ENCODE peak calls at places on chromosomes 7 and 10, in six cellular contexts. One of them, this sample, is unnamed.

GRCh38 chr7:159147687-159148086 is 3.0 kb upstream of the VIPR2 start:
- DNase-seq in ovary: no peak
- DNase-seq in GM12864: no peak
- DNase-seq in tibial nerve: no peak
- DNase-seq in OCI-LY7: no peak
- DNase-seq in heart right ventricle: no peak
- DNase-seq in this sample: no peak

GRCh38 chr7:17618652-17618974 is 320.2 kb downstream of the AHR start:
- DNase-seq in ovary: no peak
- DNase-seq in GM12864: no peak
- DNase-seq in tibial nerve: no peak
- DNase-seq in OCI-LY7: no peak
- DNase-seq in heart right ventricle: no peak
- DNase-seq in this sample: no peak

GRCh38 chr10:35661236-35661635 is 19.1 kb upstream of the FZD8 start:
- DNase-seq in ovary: no peak
- DNase-seq in GM12864: no peak
- DNase-seq in tibial nerve: no peak
- DNase-seq in OCI-LY7: no peak
- DNase-seq in heart right ventricle: no peak
- DNase-seq in this sample: no peak

GRCh38 chr7:151767557-151767956 is 109.4 kb downstream of the PRKAG2 start:
- DNase-seq in ovary: no peak
- DNase-seq in GM12864: no peak
- DNase-seq in tibial nerve: no peak
- DNase-seq in OCI-LY7: no peak
- DNase-seq in heart right ventricle: no peak
- DNase-seq in this sample: no peak

GRCh38 chr7:4215176-4215720 is 466.8 kb upstream of the FOXK1 start:
- DNase-seq in ovary: no peak
- DNase-seq in GM12864: no peak
- DNase-seq in tibial nerve: no peak
- DNase-seq in OCI-LY7: no peak
- DNase-seq in heart right ventricle: no peak
- DNase-seq in this sample: no peak

GRCh38 chr10:51233337-51234100 is 159.2 kb downstream of the PRKG1 start:
- DNase-seq in ovary: no peak
- DNase-seq in GM12864: no peak
- DNase-seq in tibial nerve: no peak
- DNase-seq in OCI-LY7: no peak
- DNase-seq in heart right ventricle: no peak
- DNase-seq in this sample: no peak

GRCh38 chr10:113133497-113133896 is 183.4 kb downstream of the TCF7L2 start:
- DNase-seq in ovary: no peak
- DNase-seq in GM12864: no peak
- DNase-seq in tibial nerve: no peak
- DNase-seq in OCI-LY7: no peak
- DNase-seq in heart right ventricle: no peak
- DNase-seq in this sample: no peak

GRCh38 chr7:85184599-85185354 is 2.1 kb downstream of the SEMA3D start:
- DNase-seq in ovary: peak; percentile 23
- DNase-seq in GM12864: no peak
- DNase-seq in tibial nerve: no peak
- DNase-seq in OCI-LY7: no peak
- DNase-seq in heart right ventricle: no peak
- DNase-seq in this sample: peak; percentile 21

GRCh38 chr10:103896225-103896624 is 21.8 kb downstream of the STN1 start:
- DNase-seq in ovary: no peak
- DNase-seq in GM12864: no peak
- DNase-seq in tibial nerve: no peak
- DNase-seq in OCI-LY7: no peak
- DNase-seq in heart right ventricle: no peak
- DNase-seq in this sample: no peak

GRCh38 chr7:29189743-29190201 is 4.8 kb upstream of the CHN2 start:
- DNase-seq in ovary: peak; percentile 68
- DNase-seq in GM12864: no peak
- DNase-seq in tibial nerve: peak; percentile 17
- DNase-seq in OCI-LY7: peak; percentile 22
- DNase-seq in heart right ventricle: peak; percentile 59
- DNase-seq in this sample: peak; percentile 92

GRCh38 chr10:87952612-87953011 is 89.2 kb downstream of the PTEN start:
- DNase-seq in ovary: no peak
- DNase-seq in GM12864: no peak
- DNase-seq in tibial nerve: no peak
- DNase-seq in OCI-LY7: no peak
- DNase-seq in heart right ventricle: no peak
- DNase-seq in this sample: no peak

GRCh38 chr10:64416011-64416410 is 894.8 kb downstream of the REEP3 start:
- DNase-seq in ovary: no peak
- DNase-seq in GM12864: no peak
- DNase-seq in tibial nerve: no peak
- DNase-seq in OCI-LY7: no peak
- DNase-seq in heart right ventricle: no peak
- DNase-seq in this sample: no peak

GRCh38 chr10:17744395-17744841 is 7.6 kb upstream of the TMEM236 start:
- DNase-seq in ovary: no peak
- DNase-seq in GM12864: no peak
- DNase-seq in tibial nerve: no peak
- DNase-seq in OCI-LY7: peak; percentile 25
- DNase-seq in heart right ventricle: no peak
- DNase-seq in this sample: no peak

GRCh38 chr10:120221873-120222485 is 235.0 kb upstream of the PLPP4 start:
- DNase-seq in ovary: no peak
- DNase-seq in GM12864: peak; percentile 13
- DNase-seq in tibial nerve: no peak
- DNase-seq in OCI-LY7: peak; percentile 43
- DNase-seq in heart right ventricle: no peak
- DNase-seq in this sample: no peak

DNA sequence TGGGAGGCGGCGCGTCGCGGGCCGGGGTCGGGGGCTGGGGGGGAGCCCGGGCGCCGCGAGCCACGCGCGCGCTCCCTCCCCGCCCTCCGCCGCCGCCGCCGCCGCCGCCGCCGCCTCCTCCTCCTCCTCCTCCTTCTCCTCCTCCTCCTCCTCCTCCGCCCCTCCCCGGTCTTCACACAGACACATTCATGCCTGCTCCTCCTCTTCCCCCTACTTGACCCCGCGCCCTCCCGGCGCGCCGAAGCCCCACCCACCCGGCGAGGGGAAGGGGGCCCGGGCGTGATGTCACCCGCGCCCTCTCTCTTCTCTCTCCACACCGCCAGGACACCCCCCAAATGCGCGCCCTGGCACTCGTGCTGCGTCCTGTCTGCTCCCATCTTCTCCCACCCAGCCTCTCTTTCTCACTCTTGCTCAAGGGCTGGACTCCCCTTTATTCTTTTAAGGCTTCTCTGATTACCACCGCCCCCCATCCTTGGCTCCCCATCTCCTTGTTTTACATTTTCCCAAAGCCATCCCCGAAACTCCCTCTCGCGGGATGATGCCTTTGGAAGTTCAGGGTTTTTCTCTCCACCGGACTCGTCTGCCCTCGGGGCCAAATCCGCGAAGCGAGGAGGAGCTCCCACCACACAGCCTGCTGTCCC is 1.0 kb upstream of the GLI3 start:
- DNase-seq in ovary: peak; percentile 93
- DNase-seq in GM12864: no peak
- DNase-seq in tibial nerve: peak; percentile 63
- DNase-seq in OCI-LY7: no peak
- DNase-seq in heart right ventricle: peak; percentile 76
- DNase-seq in this sample: peak; percentile 96
- TF ChIP-seq CTCF in ovary: peak; percentile 4
- TF ChIP-seq CTCF in GM12864: no peak
- TF ChIP-seq CTCF in tibial nerve: no peak
- TF ChIP-seq CTCF in OCI-LY7: no peak
- TF ChIP-seq CTCF in heart right ventricle: no peak
- TF ChIP-seq CTCF in this sample: no peak

GRCh38 chr10:77926566-77927342 is at the start of gene DLG5:
- DNase-seq in ovary: peak; percentile 83
- DNase-seq in GM12864: no peak
- DNase-seq in tibial nerve: peak; percentile 31
- DNase-seq in OCI-LY7: no peak
- DNase-seq in heart right ventricle: peak; percentile 77
- DNase-seq in this sample: no peak

GRCh38 chr10:77925410-77925794 is 1.2 kb downstream of the DLG5 start:
- DNase-seq in ovary: no peak
- DNase-seq in GM12864: no peak
- DNase-seq in tibial nerve: no peak
- DNase-seq in OCI-LY7: no peak
- DNase-seq in heart right ventricle: no peak
- DNase-seq in this sample: no peak

GRCh38 chr10:77922551-77923179 is 3.9 kb downstream of the DLG5 start:
- DNase-seq in ovary: no peak
- DNase-seq in GM12864: no peak
- DNase-seq in tibial nerve: no peak
- DNase-seq in OCI-LY7: no peak
- DNase-seq in heart right ventricle: no peak
- DNase-seq in this sample: no peak

GRCh38 chr10:77927343-77928256 is 1.0 kb upstream of the DLG5 start:
- DNase-seq in ovary: no peak
- DNase-seq in GM12864: no peak
- DNase-seq in tibial nerve: no peak
- DNase-seq in OCI-LY7: no peak
- DNase-seq in heart right ventricle: no peak
- DNase-seq in this sample: no peak

DNA sequence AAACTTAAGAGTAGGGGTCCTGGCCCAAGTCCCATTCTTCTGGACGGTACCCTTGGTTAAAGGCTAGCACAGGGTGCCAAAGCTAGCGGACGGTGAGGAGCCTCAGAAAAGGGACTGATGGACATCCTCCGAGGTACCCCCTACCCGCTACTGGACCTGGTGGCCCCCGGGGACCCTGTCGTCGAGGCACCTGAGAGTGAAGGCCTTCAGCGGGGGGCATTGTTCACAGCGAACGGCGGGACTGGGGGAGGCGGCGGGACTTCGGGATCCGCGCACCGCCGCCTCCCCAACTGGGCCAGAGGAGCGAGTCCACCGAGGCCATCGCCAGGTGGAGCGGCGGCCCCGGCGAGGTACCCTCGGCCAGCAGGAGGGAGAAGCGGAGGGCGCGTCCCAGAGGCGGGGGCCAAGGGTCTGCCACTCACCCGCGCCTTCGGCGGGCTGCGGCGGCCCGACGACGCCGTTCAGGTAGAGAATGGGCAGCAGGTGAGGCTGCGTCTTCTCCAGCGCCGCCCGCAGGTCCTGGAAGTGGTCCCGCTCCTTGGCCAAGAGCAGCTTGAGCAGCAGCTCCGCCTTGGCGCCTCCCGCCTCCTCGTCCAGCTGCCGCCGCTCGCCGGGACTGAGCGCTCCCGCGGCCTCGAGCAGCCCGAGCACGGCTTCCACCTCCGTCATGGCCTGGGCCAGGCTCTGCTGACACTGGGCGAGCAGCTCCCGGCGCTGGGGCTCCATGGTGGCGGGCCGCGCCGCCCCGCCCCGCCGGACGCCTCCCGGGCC is 575 bp downstream of the DLG5 start:
- DNase-seq in ovary: peak; percentile 71
- DNase-seq in GM12864: no peak
- DNase-seq in tibial nerve: no peak
- DNase-seq in OCI-LY7: no peak
- DNase-seq in heart right ventricle: peak; percentile 56
- DNase-seq in this sample: no peak
- TF ChIP-seq CTCF in ovary: no peak
- TF ChIP-seq CTCF in GM12864: peak; percentile 10
- TF ChIP-seq CTCF in tibial nerve: no peak
- TF ChIP-seq CTCF in OCI-LY7: no peak
- TF ChIP-seq CTCF in heart right ventricle: no peak
- TF ChIP-seq CTCF in this sample: no peak

DNA sequence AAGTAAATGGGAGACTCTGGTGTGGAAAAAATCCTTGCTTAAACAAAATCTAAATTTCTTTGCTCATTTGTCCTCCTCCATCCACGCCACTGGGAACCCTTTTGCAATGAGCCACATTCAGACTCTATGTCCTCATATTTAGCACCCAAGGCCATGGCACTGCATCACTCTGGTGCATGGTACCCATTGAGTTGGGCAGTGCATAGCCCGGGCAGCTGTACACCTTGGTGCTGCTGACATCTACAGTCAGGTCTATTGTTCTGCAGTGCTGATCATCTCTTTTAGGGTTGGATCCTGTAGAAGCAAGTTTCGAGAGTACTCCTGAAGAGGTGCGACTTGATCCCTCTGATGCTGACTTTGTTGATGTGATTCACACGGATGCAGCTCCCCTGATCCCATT is 6.8 kb downstream of the PNLIPRP1 start:
- DNase-seq in ovary: no peak
- DNase-seq in GM12864: no peak
- DNase-seq in tibial nerve: no peak
- DNase-seq in OCI-LY7: no peak
- DNase-seq in heart right ventricle: no peak
- DNase-seq in this sample: no peak
- TF ChIP-seq CTCF in ovary: no peak
- TF ChIP-seq CTCF in GM12864: no peak
- TF ChIP-seq CTCF in tibial nerve: no peak
- TF ChIP-seq CTCF in OCI-LY7: no peak
- TF ChIP-seq CTCF in heart right ventricle: no peak
- TF ChIP-seq CTCF in this sample: no peak

GRCh38 chr7:124992881-124993562 is 63.4 kb upstream of the POT1 start:
- DNase-seq in ovary: no peak
- DNase-seq in GM12864: no peak
- DNase-seq in tibial nerve: no peak
- DNase-seq in OCI-LY7: no peak
- DNase-seq in heart right ventricle: no peak
- DNase-seq in this sample: no peak

GRCh38 chr7:124996778-124997177 is 67.2 kb upstream of the POT1 start:
- DNase-seq in ovary: no peak
- DNase-seq in GM12864: no peak
- DNase-seq in tibial nerve: no peak
- DNase-seq in OCI-LY7: peak; percentile 1
- DNase-seq in heart right ventricle: no peak
- DNase-seq in this sample: no peak
- TF ChIP-seq CTCF in ovary: no peak
- TF ChIP-seq CTCF in GM12864: peak; percentile 26
- TF ChIP-seq CTCF in tibial nerve: no peak
- TF ChIP-seq CTCF in OCI-LY7: peak; percentile 56
- TF ChIP-seq CTCF in heart right ventricle: peak; percentile 28
- TF ChIP-seq CTCF in this sample: no peak

DNA sequence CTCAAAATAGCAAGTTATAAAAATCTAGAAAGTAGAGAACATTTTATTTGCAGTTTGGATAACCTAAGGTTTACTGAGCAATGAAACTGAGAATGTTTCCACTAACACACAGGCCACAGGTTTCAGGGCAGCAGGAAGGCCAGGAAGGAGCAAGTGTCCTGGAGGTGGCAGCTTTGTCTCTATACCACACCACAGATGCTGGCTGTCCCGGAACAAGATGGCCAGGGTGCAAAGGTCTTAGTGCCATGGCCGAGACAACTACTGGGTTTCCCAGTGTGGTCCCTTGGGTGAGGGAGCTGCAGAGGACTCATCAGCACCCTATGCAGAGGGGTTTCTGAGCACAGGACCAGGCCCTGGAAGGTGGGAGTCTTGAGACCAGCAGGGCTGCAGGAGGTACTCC is 92.0 kb downstream of the CTBP2 start:
- DNase-seq in ovary: no peak
- DNase-seq in GM12864: no peak
- DNase-seq in tibial nerve: no peak
- DNase-seq in OCI-LY7: no peak
- DNase-seq in heart right ventricle: no peak
- DNase-seq in this sample: no peak
- TF ChIP-seq CTCF in ovary: no peak
- TF ChIP-seq CTCF in GM12864: no peak
- TF ChIP-seq CTCF in tibial nerve: no peak
- TF ChIP-seq CTCF in OCI-LY7: no peak
- TF ChIP-seq CTCF in heart right ventricle: no peak
- TF ChIP-seq CTCF in this sample: no peak

GRCh38 chr7:15389073-15389472 is 172.7 kb downstream of the AGMO start:
- DNase-seq in ovary: no peak
- DNase-seq in GM12864: no peak
- DNase-seq in tibial nerve: no peak
- DNase-seq in OCI-LY7: no peak
- DNase-seq in heart right ventricle: no peak
- DNase-seq in this sample: no peak
- TF ChIP-seq CTCF in ovary: no peak
- TF ChIP-seq CTCF in GM12864: no peak
- TF ChIP-seq CTCF in tibial nerve: no peak
- TF ChIP-seq CTCF in OCI-LY7: no peak
- TF ChIP-seq CTCF in heart right ventricle: no peak
- TF ChIP-seq CTCF in this sample: no peak